ENCODE peak calls at places on chromosomes 7 and 10, in nine cellular contexts. W is AG08395, D is foreskin fibroblast, Y is NCI-H510A treated with DMSO at 0.1 percent for 48 hours, Q is right atrium auricular region, L is amniotic epithelial cell, X is psoas muscle, S is AG04450, U is hypothalamus. R is an unnamed sample.

GRCh38 chr10:26557641-26558014 is 119.5 kb downstream of the APBB1IP start:
- DNase-seq in W (peak; percentile 26), D (peak; percentile 10), Y (no peak), Q (no peak), L (peak; percentile 69), X (no peak), S (no peak), U (no peak), R (no peak)

GRCh38 chr7:118220583-118220982 is 3.9 kb upstream of the ANKRD7 start:
- DNase-seq in W (no peak), D (no peak), Y (no peak), Q (no peak), L (no peak), X (no peak), S (no peak), U (no peak), R (no peak)

GRCh38 chr10:26857991-26858706 is 2.6 kb downstream of the ABI1 start:
- DNase-seq in W (no peak), D (peak; percentile 41), Y (no peak), Q (no peak), L (no peak), X (no peak), S (no peak), U (no peak), R (no peak)

GRCh38 chr10:51700228-51700835 is 937 bp upstream of the CSTF2T start:
- DNase-seq in W (no peak), D (no peak), Y (peak; percentile 81), Q (no peak), L (peak; percentile 20), X (no peak), S (no peak), U (no peak), R (peak; percentile 19)

GRCh38 chr10:49257626-49258350 is 41.2 kb upstream of the C10orf71 start:
- DNase-seq in W (no peak), D (no peak), Y (no peak), Q (no peak), L (no peak), X (no peak), S (no peak), U (no peak), R (no peak)

GRCh38 chr7:1267016-1267900 is 34.6 kb downstream of the UNCX start:
- DNase-seq in W (no peak), D (no peak), Y (no peak), Q (no peak), L (no peak), X (peak; percentile 4), S (no peak), U (no peak), R (no peak)

GRCh38 chr7:118158766-118159165 is 25.2 kb upstream of the LSM8 start:
- DNase-seq in W (no peak), D (no peak), Y (no peak), Q (no peak), L (peak; percentile 4), X (no peak), S (no peak), U (no peak), R (no peak)

GRCh38 chr7:132777419-132777818 is 201.1 kb upstream of the PLXNA4 start:
- DNase-seq in W (no peak), D (no peak), Y (no peak), Q (no peak), L (no peak), X (no peak), S (no peak), U (no peak), R (no peak)

GRCh38 chr10:33260403-33261239 is 73.8 kb downstream of the NRP1 start:
- DNase-seq in W (no peak), D (peak; percentile 51), Y (no peak), Q (no peak), L (no peak), X (no peak), S (no peak), U (no peak), R (no peak)

GRCh38 chr7:105015631-105015965 is 1.6 kb downstream of the KMT2E start:
- DNase-seq in W (no peak), D (peak; percentile 44), Y (no peak), Q (no peak), L (peak; percentile 42), X (no peak), S (no peak), U (no peak), R (peak; percentile 50)

GRCh38 chr10:78356291-78356915 is 322.7 kb downstream of the RPS24 start:
- DNase-seq in W (no peak), D (no peak), Y (no peak), Q (no peak), L (no peak), X (no peak), S (no peak), U (no peak), R (no peak)

GRCh38 chr10:72573079-72573478 is 52.8 kb downstream of the MICU1 start:
- DNase-seq in W (no peak), D (no peak), Y (no peak), Q (no peak), L (no peak), X (no peak), S (no peak), U (no peak), R (no peak)

GRCh38 chr10:19819419-19820033 is 3.3 kb downstream of the PLXDC2 start:
- DNase-seq in W (peak; percentile 51), D (peak; percentile 66), Y (peak; percentile 48), Q (no peak), L (peak; percentile 74), X (no peak), S (no peak), U (no peak), R (no peak)

GRCh38 chr10:27558612-27559020 is 54.5 kb downstream of the RAB18 start:
- DNase-seq in W (peak; percentile 69), D (peak; percentile 81), Y (peak; percentile 40), Q (no peak), L (peak; percentile 49), X (peak; percentile 29), S (peak; percentile 15), U (no peak), R (peak; percentile 36)

GRCh38 chr7:23415198-23415597 is 55.1 kb downstream of the IGF2BP3 start:
- DNase-seq in W (no peak), D (no peak), Y (no peak), Q (no peak), L (no peak), X (no peak), S (no peak), U (peak; percentile 2), R (no peak)

GRCh38 chr7:56290548-56290947 is 174.3 kb upstream of the NUPR2 start:
- DNase-seq in W (no peak), D (no peak), Y (no peak), Q (no peak), L (no peak), X (no peak), S (no peak), U (no peak), R (no peak)

GRCh38 chr10:71080381-71081228 is 131.8 kb upstream of the UNC5B start:
- DNase-seq in W (no peak), D (no peak), Y (no peak), Q (peak; percentile 53), L (no peak), X (no peak), S (no peak), U (no peak), R (no peak)

GRCh38 chr7:155263051-155263450 is 34.6 kb upstream of the INSIG1 start:
- DNase-seq in W (no peak), D (no peak), Y (no peak), Q (no peak), L (no peak), X (no peak), S (no peak), U (no peak), R (no peak)

GRCh38 chr10:126639084-126639483 is 31.4 kb downstream of the C10orf90 start:
- DNase-seq in W (no peak), D (no peak), Y (no peak), Q (no peak), L (no peak), X (no peak), S (no peak), U (no peak), R (no peak)

GRCh38 chr7:135601182-135601581 is 43.5 kb downstream of the NUP205 start:
- DNase-seq in W (no peak), D (peak; percentile 21), Y (no peak), Q (no peak), L (peak; percentile 72), X (no peak), S (no peak), U (no peak), R (no peak)

GRCh38 chr10:113475381-113475807 is 77.5 kb upstream of the HABP2 start:
- DNase-seq in W (peak; percentile 91), D (no peak), Y (no peak), Q (no peak), L (no peak), X (no peak), S (no peak), U (no peak), R (no peak)

GRCh38 chr10:14605231-14605925 is 169.3 kb downstream of the FAM107B start:
- DNase-seq in W (peak; percentile 52), D (peak; percentile 68), Y (no peak), Q (no peak), L (peak; percentile 69), X (no peak), S (no peak), U (no peak), R (no peak)

GRCh38 chr7:142357953-142358520 is 100.2 kb upstream of the PRSS58 start:
- DNase-seq in W (peak; percentile 58), D (peak; percentile 76), Y (peak; percentile 2), Q (no peak), L (peak; percentile 80), X (no peak), S (peak; percentile 54), U (no peak), R (peak; percentile 77)

GRCh38 chr7:4995429-4995969 is 36.5 kb upstream of the MMD2 start:
- DNase-seq in W (no peak), D (no peak), Y (no peak), Q (no peak), L (no peak), X (no peak), S (no peak), U (no peak), R (no peak)

GRCh38 chr10:100516847-100517246 is 2.8 kb downstream of the SEC31B start:
- DNase-seq in W (no peak), D (peak; percentile 19), Y (no peak), Q (no peak), L (no peak), X (peak; percentile 52), S (no peak), U (no peak), R (no peak)

R was measured in DND-41.